ENCODE peak calls at places on chromosomes 5 and 9, in five cellular contexts. One of them, this sample, is unnamed.
A peak's percentile ranks its signal among the peaks of the same experiment; 100 is the strongest.

GRCh38 chr9:128689820-128690683 is 1.0 kb downstream of the SET start:
- DNase-seq in lower lobe of right lung: peak; percentile 51
- DNase-seq in left colon: no peak
- DNase-seq in kidney tubule cell: peak; percentile 41
- DNase-seq in gastrocnemius medialis: no peak
- DNase-seq in this sample: peak; percentile 67

GRCh38 chr5:176178789-176179188 is 59.4 kb upstream of the SIMC1 start:
- DNase-seq in lower lobe of right lung: no peak
- DNase-seq in left colon: no peak
- DNase-seq in kidney tubule cell: no peak
- DNase-seq in gastrocnemius medialis: no peak
- DNase-seq in this sample: no peak

GRCh38 chr9:109372246-109372645 is 51.4 kb upstream of the EPB41L4B start:
- DNase-seq in lower lobe of right lung: no peak
- DNase-seq in left colon: no peak
- DNase-seq in kidney tubule cell: no peak
- DNase-seq in gastrocnemius medialis: no peak
- DNase-seq in this sample: no peak

GRCh38 chr9:27204578-27204977 is 92.4 kb downstream of the EQTN start:
- DNase-seq in lower lobe of right lung: no peak
- DNase-seq in left colon: no peak
- DNase-seq in kidney tubule cell: peak; percentile 13
- DNase-seq in gastrocnemius medialis: no peak
- DNase-seq in this sample: no peak

GRCh38 chr5:142514196-142514595 is 171.7 kb downstream of the FGF1 start:
- DNase-seq in lower lobe of right lung: no peak
- DNase-seq in left colon: no peak
- DNase-seq in kidney tubule cell: no peak
- DNase-seq in gastrocnemius medialis: no peak
- DNase-seq in this sample: no peak

GRCh38 chr5:172493906-172494305 is 39.6 kb upstream of the SH3PXD2B start:
- DNase-seq in lower lobe of right lung: no peak
- DNase-seq in left colon: no peak
- DNase-seq in kidney tubule cell: no peak
- DNase-seq in gastrocnemius medialis: no peak
- DNase-seq in this sample: no peak

GRCh38 chr5:151202381-151203139 is 21.3 kb downstream of the CCDC69 start:
- DNase-seq in lower lobe of right lung: no peak
- DNase-seq in left colon: no peak
- DNase-seq in kidney tubule cell: peak; percentile 93
- DNase-seq in gastrocnemius medialis: no peak
- DNase-seq in this sample: no peak

GRCh38 chr5:155954739-155955445 is 372.1 kb upstream of the SGCD start:
- DNase-seq in lower lobe of right lung: no peak
- DNase-seq in left colon: no peak
- DNase-seq in kidney tubule cell: peak; percentile 69
- DNase-seq in gastrocnemius medialis: no peak
- DNase-seq in this sample: no peak

GRCh38 chr9:133635903-133636531 is at the start of gene DBH:
- DNase-seq in lower lobe of right lung: no peak
- DNase-seq in left colon: no peak
- DNase-seq in kidney tubule cell: no peak
- DNase-seq in gastrocnemius medialis: no peak
- DNase-seq in this sample: no peak

GRCh38 chr9:130728721-130729120 is 35.1 kb downstream of the EXOSC2 start:
- DNase-seq in lower lobe of right lung: no peak
- DNase-seq in left colon: no peak
- DNase-seq in kidney tubule cell: no peak
- DNase-seq in gastrocnemius medialis: no peak
- DNase-seq in this sample: no peak

GRCh38 chr5:111935835-111936234 is 178.8 kb upstream of the NREP start:
- DNase-seq in lower lobe of right lung: no peak
- DNase-seq in left colon: no peak
- DNase-seq in kidney tubule cell: no peak
- DNase-seq in gastrocnemius medialis: no peak
- DNase-seq in this sample: no peak

GRCh38 chr5:128629162-128629561 is 91.1 kb upstream of the FBN2 start:
- DNase-seq in lower lobe of right lung: no peak
- DNase-seq in left colon: no peak
- DNase-seq in kidney tubule cell: no peak
- DNase-seq in gastrocnemius medialis: no peak
- DNase-seq in this sample: no peak

GRCh38 chr5:135211083-135211790 is 177.2 kb upstream of the PITX1 start:
- DNase-seq in lower lobe of right lung: no peak
- DNase-seq in left colon: no peak
- DNase-seq in kidney tubule cell: no peak
- DNase-seq in gastrocnemius medialis: no peak
- DNase-seq in this sample: no peak

GRCh38 chr5:109410389-109411174 is 808 bp upstream of the PJA2 start:
- DNase-seq in lower lobe of right lung: peak; percentile 87
- DNase-seq in left colon: peak; percentile 89
- DNase-seq in kidney tubule cell: peak; percentile 77
- DNase-seq in gastrocnemius medialis: peak; percentile 76
- DNase-seq in this sample: peak; percentile 87

GRCh38 chr9:137959641-137960411 is 82.2 kb downstream of the CACNA1B start:
- DNase-seq in lower lobe of right lung: no peak
- DNase-seq in left colon: no peak
- DNase-seq in kidney tubule cell: no peak
- DNase-seq in gastrocnemius medialis: no peak
- DNase-seq in this sample: no peak

GRCh38 chr9:95284152-95284551 is 33.4 kb downstream of the FANCC start:
- DNase-seq in lower lobe of right lung: no peak
- DNase-seq in left colon: no peak
- DNase-seq in kidney tubule cell: peak; percentile 37
- DNase-seq in gastrocnemius medialis: no peak
- DNase-seq in this sample: no peak

GRCh38 chr5:135317286-135317685 is 81.7 kb downstream of the MACROH2A1 start:
- DNase-seq in lower lobe of right lung: no peak
- DNase-seq in left colon: no peak
- DNase-seq in kidney tubule cell: no peak
- DNase-seq in gastrocnemius medialis: no peak
- DNase-seq in this sample: no peak

GRCh38 chr5:31196309-31196708 is 2.8 kb downstream of the CDH6 start:
- DNase-seq in lower lobe of right lung: no peak
- DNase-seq in left colon: no peak
- DNase-seq in kidney tubule cell: peak; percentile 67
- DNase-seq in gastrocnemius medialis: no peak
- DNase-seq in this sample: no peak

GRCh38 chr5:17620627-17621026 is 10.4 kb downstream of the TAF11L12 start:
- DNase-seq in lower lobe of right lung: no peak
- DNase-seq in left colon: no peak
- DNase-seq in kidney tubule cell: no peak
- DNase-seq in gastrocnemius medialis: no peak
- DNase-seq in this sample: no peak

GRCh38 chr5:144710620-144711019 is 539.9 kb downstream of the KCTD16 start:
- DNase-seq in lower lobe of right lung: no peak
- DNase-seq in left colon: no peak
- DNase-seq in kidney tubule cell: no peak
- DNase-seq in gastrocnemius medialis: no peak
- DNase-seq in this sample: no peak

GRCh38 chr5:37714756-37715155 is 125.1 kb downstream of the GDNF start:
- DNase-seq in lower lobe of right lung: no peak
- DNase-seq in left colon: no peak
- DNase-seq in kidney tubule cell: no peak
- DNase-seq in gastrocnemius medialis: no peak
- DNase-seq in this sample: no peak